ENCODE peak calls at places on chromosome 14, in five cellular contexts. One of them, this sample, is unnamed.

GRCh38 chr14:90535556-90535930 is 138.7 kb downstream of the CALM1 start:
- DNase-seq in SW 1271: no peak
- DNase-seq in IMR-90: no peak
- DNase-seq in GM18507: no peak
- DNase-seq in prostate gland: no peak
- DNase-seq in this sample: no peak

GRCh38 chr14:102392506-102392905 is 29.8 kb downstream of the TECPR2 start:
- DNase-seq in IMR-90: peak; percentile 40
- DNase-seq in GM18507: no peak
- DNase-seq in SW 1271: no peak
- DNase-seq in prostate gland: no peak
- DNase-seq in this sample: no peak

GRCh38 chr14:99460793-99461192 is 19.9 kb downstream of the SETD3 start:
- DNase-seq in prostate gland: no peak
- DNase-seq in IMR-90: no peak
- DNase-seq in GM18507: no peak
- DNase-seq in SW 1271: no peak
- DNase-seq in this sample: no peak

GRCh38 chr14:52033131-52033642 is 35.7 kb downstream of the NID2 start:
- DNase-seq in prostate gland: no peak
- DNase-seq in GM18507: no peak
- DNase-seq in IMR-90: peak; percentile 55
- DNase-seq in SW 1271: no peak
- DNase-seq in this sample: no peak

GRCh38 chr14:74401504-74402241 is 24.3 kb downstream of the SYNDIG1L start:
- DNase-seq in GM18507: peak; percentile 63
- DNase-seq in prostate gland: no peak
- DNase-seq in SW 1271: no peak
- DNase-seq in IMR-90: no peak
- DNase-seq in this sample: peak; percentile 77

GRCh38 chr14:21267431-21267845 is 1.8 kb downstream of the HNRNPC start:
- DNase-seq in prostate gland: no peak
- DNase-seq in IMR-90: no peak
- DNase-seq in SW 1271: peak; percentile 46
- DNase-seq in GM18507: no peak
- DNase-seq in this sample: no peak

GRCh38 chr14:32059702-32060101 is 17.4 kb upstream of the ARHGAP5 start:
- DNase-seq in SW 1271: no peak
- DNase-seq in IMR-90: no peak
- DNase-seq in prostate gland: no peak
- DNase-seq in GM18507: no peak
- DNase-seq in this sample: no peak

GRCh38 chr14:105065280-105066228 is at the start of gene GPR132:
- DNase-seq in GM18507: peak; percentile 80
- DNase-seq in SW 1271: no peak
- DNase-seq in IMR-90: no peak
- DNase-seq in prostate gland: no peak
- DNase-seq in this sample: peak; percentile 86

GRCh38 chr14:106831322-106831720 is 1304.9 kb downstream of the TMEM121 start:
- DNase-seq in SW 1271: no peak
- DNase-seq in GM18507: no peak
- DNase-seq in prostate gland: no peak
- DNase-seq in IMR-90: no peak
- DNase-seq in this sample: no peak

GRCh38 chr14:44785096-44785495 is 176.7 kb downstream of the KLHL28 start:
- DNase-seq in SW 1271: peak; percentile 9
- DNase-seq in GM18507: no peak
- DNase-seq in IMR-90: peak; percentile 11
- DNase-seq in prostate gland: no peak
- DNase-seq in this sample: no peak

GRCh38 chr14:96037891-96038557 is 1.1 kb upstream of the C14orf132 start:
- DNase-seq in prostate gland: no peak
- DNase-seq in SW 1271: no peak
- DNase-seq in IMR-90: no peak
- DNase-seq in GM18507: no peak
- DNase-seq in this sample: no peak

GRCh38 chr14:69716483-69717187 is 50.3 kb upstream of the SRSF5 start:
- DNase-seq in GM18507: no peak
- DNase-seq in SW 1271: no peak
- DNase-seq in IMR-90: peak; percentile 92
- DNase-seq in prostate gland: no peak
- DNase-seq in this sample: no peak

GRCh38 chr14:69252851-69253250 is 7.1 kb upstream of the GALNT16 start:
- DNase-seq in IMR-90: no peak
- DNase-seq in prostate gland: no peak
- DNase-seq in SW 1271: no peak
- DNase-seq in GM18507: no peak
- DNase-seq in this sample: no peak

GRCh38 chr14:54425068-54425467 is 16.1 kb downstream of the CNIH1 start:
- DNase-seq in prostate gland: no peak
- DNase-seq in IMR-90: no peak
- DNase-seq in GM18507: no peak
- DNase-seq in SW 1271: no peak
- DNase-seq in this sample: no peak

GRCh38 chr14:61034416-61035100 is 53.5 kb downstream of the SLC38A6 start:
- DNase-seq in IMR-90: no peak
- DNase-seq in prostate gland: peak; percentile 6
- DNase-seq in GM18507: no peak
- DNase-seq in SW 1271: no peak
- DNase-seq in this sample: no peak

GRCh38 chr14:68782091-68782981 is 10.5 kb downstream of the ZFP36L1 start:
- DNase-seq in prostate gland: no peak
- DNase-seq in IMR-90: no peak
- DNase-seq in SW 1271: no peak
- DNase-seq in GM18507: no peak
- DNase-seq in this sample: no peak

GRCh38 chr14:41993687-41994086 is 387.0 kb downstream of the LRFN5 start:
- DNase-seq in SW 1271: no peak
- DNase-seq in GM18507: no peak
- DNase-seq in prostate gland: no peak
- DNase-seq in IMR-90: no peak
- DNase-seq in this sample: no peak

GRCh38 chr14:51967521-51967920 is 21.8 kb upstream of the RTRAF start:
- DNase-seq in SW 1271: no peak
- DNase-seq in IMR-90: peak; percentile 41
- DNase-seq in GM18507: no peak
- DNase-seq in prostate gland: no peak
- DNase-seq in this sample: no peak

GRCh38 chr14:89773151-89773550 is 181.4 kb downstream of the EFCAB11 start:
- DNase-seq in IMR-90: no peak
- DNase-seq in prostate gland: no peak
- DNase-seq in GM18507: no peak
- DNase-seq in SW 1271: no peak
- DNase-seq in this sample: no peak

GRCh38 chr14:61025239-61026223 is 44.5 kb downstream of the SLC38A6 start:
- DNase-seq in prostate gland: peak; percentile 76
- DNase-seq in IMR-90: peak; percentile 80
- DNase-seq in SW 1271: peak; percentile 75
- DNase-seq in GM18507: peak; percentile 25
- DNase-seq in this sample: peak; percentile 12

GRCh38 chr14:74326369-74327152 is 21.7 kb upstream of the VRTN start:
- DNase-seq in IMR-90: no peak
- DNase-seq in prostate gland: no peak
- DNase-seq in GM18507: no peak
- DNase-seq in SW 1271: no peak
- DNase-seq in this sample: no peak

GRCh38 chr14:91835920-91836843 is 31.2 kb downstream of the TC2N start:
- DNase-seq in SW 1271: no peak
- DNase-seq in GM18507: peak; percentile 25
- DNase-seq in IMR-90: no peak
- DNase-seq in prostate gland: peak; percentile 95
- DNase-seq in this sample: peak; percentile 61

GRCh38 chr14:59832663-59833294 is 37.8 kb downstream of the RTN1 start:
- DNase-seq in prostate gland: no peak
- DNase-seq in SW 1271: no peak
- DNase-seq in GM18507: no peak
- DNase-seq in IMR-90: no peak
- DNase-seq in this sample: no peak

GRCh38 chr14:77139540-77140342 is 1.9 kb downstream of the ZDHHC22 start:
- DNase-seq in GM18507: no peak
- DNase-seq in SW 1271: no peak
- DNase-seq in prostate gland: no peak
- DNase-seq in IMR-90: no peak
- DNase-seq in this sample: peak; percentile 66

GRCh38 chr14:80784824-80785223 is 156.7 kb downstream of the CEP128 start:
- DNase-seq in prostate gland: no peak
- DNase-seq in SW 1271: no peak
- DNase-seq in GM18507: no peak
- DNase-seq in IMR-90: peak; percentile 49
- DNase-seq in this sample: no peak

GRCh38 chr14:59585891-59586554 is 9.4 kb upstream of the CCDC175 start:
- DNase-seq in SW 1271: no peak
- DNase-seq in GM18507: no peak
- DNase-seq in IMR-90: peak; percentile 40
- DNase-seq in prostate gland: no peak
- DNase-seq in this sample: no peak